ENCODE peak calls at places on chromosome 2, in eight cellular contexts. R is astrocyte of the spinal cord; X is CD8-positive, alpha-beta memory T cell; B is tibial artery; W is AG20443; N is cardiac septum; V is AG09309; Y is H9. K is an unnamed sample.

GRCh38 chr2:98530114-98530513 is 78.2 kb downstream of the COA5 start:
- DNase-seq in R (no peak), X (no peak), B (no peak), W (no peak), N (no peak), V (no peak), Y (no peak), K (no peak)

GRCh38 chr2:48227617-48228344 is 302.2 kb upstream of the STON1 start:
- DNase-seq in R (no peak), X (no peak), B (no peak), W (no peak), N (no peak), V (no peak), Y (no peak), K (no peak)

GRCh38 chr2:98911376-98912154 is 24.5 kb downstream of the CRACDL start:
- DNase-seq in R (peak), X (no peak), B (peak), W (no peak), N (peak), V (no peak), Y (no peak), K (peak)

GRCh38 chr2:24435391-24436316 is 55.4 kb upstream of the NCOA1 start:
- DNase-seq in R (peak), X (no peak), B (peak), W (peak), N (no peak), V (no peak), Y (no peak), K (peak)

GRCh38 chr2:191272064-191272463 is 26.9 kb downstream of the MYO1B start:
- DNase-seq in R (no peak), X (no peak), B (no peak), W (no peak), N (no peak), V (no peak), Y (no peak), K (no peak)

GRCh38 chr2:7044253-7045250 is 127.3 kb downstream of the RNF144A start:
- DNase-seq in R (peak), X (peak), B (peak), W (peak), N (peak), V (peak), Y (peak), K (peak)

GRCh38 chr2:55985406-55985805 is 61.8 kb upstream of the EFEMP1 start:
- DNase-seq in R (no peak), X (no peak), B (no peak), W (no peak), N (no peak), V (no peak), Y (no peak), K (no peak)

GRCh38 chr2:231364961-231365810 is 30.3 kb upstream of the B3GNT7 start:
- DNase-seq in R (peak), X (no peak), B (peak), W (peak), N (peak), V (peak), Y (no peak), K (peak)

GRCh38 chr2:127464470-127465257 is 46.4 kb downstream of the PROC start:
- DNase-seq in R (no peak), X (no peak), B (no peak), W (no peak), N (no peak), V (no peak), Y (no peak), K (no peak)

GRCh38 chr2:75303227-75303626 is 103.9 kb upstream of the TACR1 start:
- DNase-seq in R (no peak), X (no peak), B (no peak), W (no peak), N (no peak), V (no peak), Y (no peak), K (no peak)

GRCh38 chr2:44246436-44246835 is 28.8 kb upstream of the SLC3A1 start:
- DNase-seq in R (no peak), X (no peak), B (no peak), W (no peak), N (no peak), V (no peak), Y (no peak), K (no peak)

GRCh38 chr2:36476411-36476810 is 120.8 kb downstream of the CRIM1 start:
- DNase-seq in R (no peak), X (no peak), B (no peak), W (no peak), N (no peak), V (no peak), Y (no peak), K (no peak)

GRCh38 chr2:10810175-10811161 is 2.1 kb downstream of the PDIA6 start:
- DNase-seq in R (peak), X (no peak), B (no peak), W (no peak), N (no peak), V (no peak), Y (no peak), K (peak)

GRCh38 chr2:205610437-205610836 is 71.9 kb upstream of the NRP2 start:
- DNase-seq in R (no peak), X (no peak), B (no peak), W (no peak), N (no peak), V (no peak), Y (no peak), K (no peak)

GRCh38 chr2:237864940-237865622 is 5.7 kb downstream of the RAMP1 start:
- DNase-seq in R (peak), X (no peak), B (peak), W (peak), N (no peak), V (no peak), Y (no peak), K (peak)

GRCh38 chr2:240403358-240404104 is 31.9 kb upstream of the GPC1 start:
- DNase-seq in R (no peak), X (no peak), B (peak), W (no peak), N (no peak), V (no peak), Y (peak), K (no peak)

GRCh38 chr2:241180495-241180894 is 8.0 kb upstream of the ANO7 start:
- DNase-seq in R (no peak), X (no peak), B (no peak), W (no peak), N (no peak), V (no peak), Y (peak), K (no peak)